ENCODE peak calls at places on chromosomes 16 and 17, in nine cellular contexts. U is fibroblast of gingiva; W is effector CD4-positive, alpha-beta T cell; D is Right ventricle myocardium superior; S is CD8-positive, alpha-beta memory T cell; C is sciatic nerve; M is substantia nigra; F is HepG2; V is left ventricle myocardium inferior. J is an unnamed sample.

GRCh38 chr16:85222151-85222863 is 110.0 kb upstream of the CIBAR2 start:
- DNase-seq in F (no peak), M (no peak), W (no peak), D (no peak), C (no peak), V (no peak), U (no peak), S (no peak), J (no peak)

GRCh38 chr16:57091200-57091989 is 988 bp upstream of the CPNE2 start:
- DNase-seq in D (peak), F (peak), W (no peak), M (no peak), C (peak), V (peak), S (no peak), U (no peak), J (no peak)

GRCh38 chr17:36920032-36921000 is 17.0 kb upstream of the LHX1 start:
- DNase-seq in U (no peak), D (no peak), M (no peak), F (no peak), C (no peak), S (no peak), W (no peak), V (no peak), J (no peak)

GRCh38 chr17:949623-950338 is 29.8 kb downstream of the NXN start:
- DNase-seq in V (no peak), D (no peak), M (no peak), C (no peak), F (no peak), W (no peak), S (no peak), U (no peak), J (no peak)

GRCh38 chr17:79073706-79074088 is 927 bp upstream of the ENGASE start:
- DNase-seq in V (no peak), C (no peak), D (peak), U (no peak), M (no peak), S (no peak), W (no peak), F (peak), J (no peak)

GRCh38 chr17:63946440-63947363 is 14.6 kb upstream of the CD79B start:
- DNase-seq in F (peak), U (no peak), M (no peak), W (peak), V (no peak), S (peak), C (no peak), D (no peak), J (no peak)

GRCh38 chr16:75948441-75948840 is 222.2 kb upstream of the CPHXL start:
- DNase-seq in S (no peak), M (no peak), C (no peak), F (no peak), U (no peak), V (no peak), W (no peak), D (no peak), J (no peak)

GRCh38 chr16:15903960-15904359 is 15.6 kb upstream of the CEP20 start:
- DNase-seq in F (no peak), C (no peak), W (no peak), U (no peak), M (no peak), S (no peak), D (no peak), V (no peak), J (no peak)

GRCh38 chr16:8851761-8852403 is 16.9 kb downstream of the CARHSP1 start:
- DNase-seq in F (no peak), D (no peak), W (no peak), V (no peak), S (no peak), M (no peak), U (no peak), C (no peak), J (no peak)

GRCh38 chr16:361872-362701 is 8.3 kb downstream of the MRPL28 start:
- DNase-seq in F (peak), W (peak), S (peak), U (peak), V (peak), M (no peak), C (peak), D (peak), J (no peak)